ENCODE peak calls at places on chromosomes 6 and 20, in seven cellular contexts. One of them, this sample, is unnamed.

GRCh38 chr20:33518071-33518470 is 28.2 kb downstream of the CBFA2T2 start:
- DNase-seq in GM12865: no peak
- DNase-seq in cardiac muscle cell: no peak
- DNase-seq in brain microvascular endothelial cell: peak; percentile 72
- DNase-seq in cardiac fibroblast: peak; percentile 68
- DNase-seq in AG04450: no peak
- DNase-seq in astrocyte: peak; percentile 82
- DNase-seq in this sample: peak; percentile 17

GRCh38 chr6:151293621-151294020 is 53.9 kb downstream of the AKAP12 start:
- DNase-seq in GM12865: no peak
- DNase-seq in cardiac muscle cell: no peak
- DNase-seq in brain microvascular endothelial cell: no peak
- DNase-seq in cardiac fibroblast: no peak
- DNase-seq in AG04450: no peak
- DNase-seq in astrocyte: no peak
- DNase-seq in this sample: no peak

GRCh38 chr20:3406481-3407425 is 716 bp downstream of the DNAAF9 start:
- DNase-seq in GM12865: no peak
- DNase-seq in cardiac muscle cell: peak; percentile 34
- DNase-seq in brain microvascular endothelial cell: peak; percentile 37
- DNase-seq in cardiac fibroblast: peak; percentile 79
- DNase-seq in AG04450: no peak
- DNase-seq in astrocyte: no peak
- DNase-seq in this sample: no peak

GRCh38 chr6:107179004-107179403 is 63.7 kb upstream of the BEND3 start:
- DNase-seq in GM12865: peak; percentile 12
- DNase-seq in cardiac muscle cell: no peak
- DNase-seq in brain microvascular endothelial cell: peak; percentile 27
- DNase-seq in cardiac fibroblast: peak; percentile 45
- DNase-seq in AG04450: no peak
- DNase-seq in astrocyte: no peak
- DNase-seq in this sample: no peak

GRCh38 chr6:117613920-117614535 is 11.7 kb upstream of the GOPC start:
- DNase-seq in GM12865: no peak
- DNase-seq in cardiac muscle cell: no peak
- DNase-seq in brain microvascular endothelial cell: no peak
- DNase-seq in cardiac fibroblast: peak; percentile 9
- DNase-seq in AG04450: no peak
- DNase-seq in astrocyte: peak; percentile 50
- DNase-seq in this sample: peak; percentile 40

GRCh38 chr6:49563006-49563886 is 12.8 kb downstream of the C6orf141 start:
- DNase-seq in GM12865: no peak
- DNase-seq in cardiac muscle cell: no peak
- DNase-seq in brain microvascular endothelial cell: no peak
- DNase-seq in cardiac fibroblast: no peak
- DNase-seq in AG04450: no peak
- DNase-seq in astrocyte: no peak
- DNase-seq in this sample: no peak

GRCh38 chr20:13995841-13996240 is 525 bp downstream of the MACROD2 start:
- DNase-seq in GM12865: no peak
- DNase-seq in cardiac muscle cell: peak; percentile 57
- DNase-seq in brain microvascular endothelial cell: no peak
- DNase-seq in cardiac fibroblast: no peak
- DNase-seq in AG04450: no peak
- DNase-seq in astrocyte: no peak
- DNase-seq in this sample: no peak

GRCh38 chr20:23683281-23683680 is 5.6 kb downstream of the CST4 start:
- DNase-seq in GM12865: no peak
- DNase-seq in cardiac muscle cell: no peak
- DNase-seq in brain microvascular endothelial cell: no peak
- DNase-seq in cardiac fibroblast: peak; percentile 20
- DNase-seq in AG04450: no peak
- DNase-seq in astrocyte: no peak
- DNase-seq in this sample: no peak

GRCh38 chr6:129370268-129370916 is 339.6 kb downstream of the ARHGAP18 start:
- DNase-seq in GM12865: peak; percentile 34
- DNase-seq in cardiac muscle cell: peak; percentile 52
- DNase-seq in brain microvascular endothelial cell: peak; percentile 70
- DNase-seq in cardiac fibroblast: peak; percentile 75
- DNase-seq in AG04450: peak; percentile 18
- DNase-seq in astrocyte: peak; percentile 30
- DNase-seq in this sample: no peak

GRCh38 chr6:68777956-68778355 is 142.9 kb downstream of the ADGRB3 start:
- DNase-seq in GM12865: no peak
- DNase-seq in cardiac muscle cell: peak; percentile 12
- DNase-seq in brain microvascular endothelial cell: peak; percentile 68
- DNase-seq in cardiac fibroblast: peak; percentile 85
- DNase-seq in AG04450: no peak
- DNase-seq in astrocyte: peak; percentile 42
- DNase-seq in this sample: no peak

GRCh38 chr6:36028887-36029324 is 1.3 kb downstream of the MAPK14 start:
- DNase-seq in GM12865: peak; percentile 73
- DNase-seq in cardiac muscle cell: peak; percentile 81
- DNase-seq in brain microvascular endothelial cell: peak; percentile 69
- DNase-seq in cardiac fibroblast: peak; percentile 86
- DNase-seq in AG04450: no peak
- DNase-seq in astrocyte: peak; percentile 80
- DNase-seq in this sample: no peak

DNA sequence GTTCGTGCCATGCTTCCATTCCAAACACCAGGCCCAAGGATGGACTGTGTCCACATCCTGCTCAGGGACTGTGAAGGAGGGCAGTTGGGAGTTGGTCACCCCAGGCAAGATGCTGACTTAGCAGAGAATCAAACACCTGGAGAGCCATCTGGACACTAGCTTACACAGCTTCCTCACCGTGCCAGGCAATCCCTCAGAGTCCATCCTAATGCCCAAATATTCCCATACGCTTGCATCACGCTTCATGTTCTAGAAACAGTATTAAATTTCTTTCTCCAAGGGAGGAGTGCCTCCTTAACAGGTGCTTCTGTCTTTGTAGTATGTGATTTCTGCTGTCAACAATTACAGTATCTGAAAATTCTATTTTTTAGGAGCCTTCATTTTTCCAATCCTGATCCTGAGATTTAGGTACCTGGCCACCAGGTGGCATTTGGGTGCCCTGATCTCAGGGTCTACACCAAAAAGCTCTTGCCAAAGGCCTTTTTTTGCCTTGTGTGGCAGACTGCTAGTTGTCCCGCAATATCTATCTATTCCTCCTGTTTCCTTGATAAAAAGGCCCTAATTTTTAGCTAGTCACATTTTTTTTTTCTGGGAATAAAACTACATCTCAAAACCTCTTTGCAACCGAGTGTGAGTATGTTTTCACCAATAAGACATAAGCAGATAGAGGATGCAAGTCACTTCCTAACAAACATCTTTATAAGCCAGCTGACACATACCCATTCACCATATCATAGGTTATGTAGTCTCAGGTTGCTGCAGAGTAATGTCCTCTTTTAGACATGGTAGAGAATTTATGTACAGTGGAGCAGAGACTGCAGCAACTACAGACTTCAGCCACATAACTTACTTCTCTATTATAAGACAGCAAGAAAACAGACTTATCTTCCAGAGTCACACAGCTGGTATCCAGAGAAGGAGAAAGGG is 85.0 kb downstream of the PREP start:
- DNase-seq in GM12865: peak; percentile 17
- DNase-seq in cardiac muscle cell: no peak
- DNase-seq in brain microvascular endothelial cell: no peak
- DNase-seq in cardiac fibroblast: peak; percentile 10
- DNase-seq in AG04450: no peak
- DNase-seq in astrocyte: no peak
- DNase-seq in this sample: no peak
- TF ChIP-seq CTCF in GM12865: peak; percentile 24
- TF ChIP-seq CTCF in cardiac muscle cell: peak; percentile 23
- TF ChIP-seq CTCF in brain microvascular endothelial cell: peak; percentile 42
- TF ChIP-seq CTCF in cardiac fibroblast: peak; percentile 25
- TF ChIP-seq CTCF in AG04450: no peak
- TF ChIP-seq CTCF in astrocyte: peak; percentile 35
- TF ChIP-seq CTCF in this sample: peak; percentile 28

GRCh38 chr20:51540585-51540984 is 1.9 kb downstream of the NFATC2 start:
- DNase-seq in GM12865: no peak
- DNase-seq in cardiac muscle cell: no peak
- DNase-seq in brain microvascular endothelial cell: no peak
- DNase-seq in cardiac fibroblast: no peak
- DNase-seq in AG04450: no peak
- DNase-seq in astrocyte: no peak
- DNase-seq in this sample: no peak

GRCh38 chr20:51545515-51545914 is 3.0 kb upstream of the NFATC2 start:
- DNase-seq in GM12865: no peak
- DNase-seq in cardiac muscle cell: no peak
- DNase-seq in brain microvascular endothelial cell: no peak
- DNase-seq in cardiac fibroblast: no peak
- DNase-seq in AG04450: no peak
- DNase-seq in astrocyte: no peak
- DNase-seq in this sample: no peak

GRCh38 chr20:51541189-51542032 is 1.1 kb downstream of the NFATC2 start:
- DNase-seq in GM12865: peak; percentile 71
- DNase-seq in cardiac muscle cell: peak; percentile 95
- DNase-seq in brain microvascular endothelial cell: peak; percentile 49
- DNase-seq in cardiac fibroblast: no peak
- DNase-seq in AG04450: no peak
- DNase-seq in astrocyte: peak; percentile 49
- DNase-seq in this sample: no peak

GRCh38 chr20:51542033-51542893 is at the start of gene NFATC2:
- DNase-seq in GM12865: peak; percentile 69
- DNase-seq in cardiac muscle cell: peak; percentile 80
- DNase-seq in brain microvascular endothelial cell: no peak
- DNase-seq in cardiac fibroblast: no peak
- DNase-seq in AG04450: no peak
- DNase-seq in astrocyte: no peak
- DNase-seq in this sample: no peak

GRCh38 chr20:51542894-51543788 is 622 bp upstream of the NFATC2 start:
- DNase-seq in GM12865: no peak
- DNase-seq in cardiac muscle cell: no peak
- DNase-seq in brain microvascular endothelial cell: no peak
- DNase-seq in cardiac fibroblast: no peak
- DNase-seq in AG04450: no peak
- DNase-seq in astrocyte: no peak
- DNase-seq in this sample: no peak
- H3K4me3 ChIP-seq in GM12865: no peak overlapping the region
- H3K4me3 ChIP-seq in cardiac muscle cell: peak overlapping the region; percentile 86
- H3K4me3 ChIP-seq in brain microvascular endothelial cell: peak overlapping the region; percentile 41
- H3K4me3 ChIP-seq in cardiac fibroblast: no peak overlapping the region
- H3K4me3 ChIP-seq in AG04450: peak overlapping the region; percentile 34
- H3K4me3 ChIP-seq in astrocyte: peak overlapping the region; percentile 9
- H3K4me3 ChIP-seq in this sample: no peak overlapping the region

DNA sequence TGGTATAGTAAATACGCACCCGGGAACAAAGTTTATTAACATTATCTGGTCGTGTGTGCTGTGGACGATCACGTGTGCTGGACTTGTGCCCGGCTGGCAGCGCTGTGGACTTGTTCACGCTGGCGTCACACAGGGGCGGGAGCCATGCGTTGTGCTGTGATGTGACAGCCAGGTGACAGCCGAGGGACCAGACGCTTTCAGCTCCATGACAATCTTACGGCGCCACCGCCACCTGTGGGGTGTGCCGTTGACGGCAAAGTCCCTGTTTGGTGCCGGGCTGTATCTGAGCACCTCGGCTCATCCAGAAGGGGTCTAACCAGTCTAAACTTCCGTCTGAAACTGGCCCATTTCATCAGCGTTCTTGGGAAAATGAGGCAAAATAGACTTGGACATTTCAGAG is 25.2 kb downstream of the DLL1 start:
- DNase-seq in GM12865: no peak
- DNase-seq in cardiac muscle cell: no peak
- DNase-seq in brain microvascular endothelial cell: no peak
- DNase-seq in cardiac fibroblast: no peak
- DNase-seq in AG04450: no peak
- DNase-seq in astrocyte: no peak
- DNase-seq in this sample: no peak
- TF ChIP-seq CTCF in GM12865: no peak
- TF ChIP-seq CTCF in cardiac muscle cell: no peak
- TF ChIP-seq CTCF in brain microvascular endothelial cell: no peak
- TF ChIP-seq CTCF in cardiac fibroblast: no peak
- TF ChIP-seq CTCF in AG04450: no peak
- TF ChIP-seq CTCF in astrocyte: no peak
- TF ChIP-seq CTCF in this sample: no peak

GRCh38 chr6:108799791-108800190 is 48.4 kb upstream of the ARMC2 start:
- DNase-seq in GM12865: no peak
- DNase-seq in cardiac muscle cell: no peak
- DNase-seq in brain microvascular endothelial cell: no peak
- DNase-seq in cardiac fibroblast: no peak
- DNase-seq in AG04450: no peak
- DNase-seq in astrocyte: no peak
- DNase-seq in this sample: no peak

GRCh38 chr6:108798672-108799355 is 49.4 kb upstream of the ARMC2 start:
- DNase-seq in GM12865: no peak
- DNase-seq in cardiac muscle cell: peak; percentile 22
- DNase-seq in brain microvascular endothelial cell: no peak
- DNase-seq in cardiac fibroblast: no peak
- DNase-seq in AG04450: no peak
- DNase-seq in astrocyte: no peak
- DNase-seq in this sample: no peak

GRCh38 chr6:108801331-108801730 is 46.9 kb upstream of the ARMC2 start:
- DNase-seq in GM12865: no peak
- DNase-seq in cardiac muscle cell: no peak
- DNase-seq in brain microvascular endothelial cell: no peak
- DNase-seq in cardiac fibroblast: no peak
- DNase-seq in AG04450: no peak
- DNase-seq in astrocyte: no peak
- DNase-seq in this sample: no peak

GRCh38 chr6:108799356-108799720 is 48.9 kb upstream of the ARMC2 start:
- DNase-seq in GM12865: no peak
- DNase-seq in cardiac muscle cell: no peak
- DNase-seq in brain microvascular endothelial cell: no peak
- DNase-seq in cardiac fibroblast: no peak
- DNase-seq in AG04450: no peak
- DNase-seq in astrocyte: no peak
- DNase-seq in this sample: no peak

DNA sequence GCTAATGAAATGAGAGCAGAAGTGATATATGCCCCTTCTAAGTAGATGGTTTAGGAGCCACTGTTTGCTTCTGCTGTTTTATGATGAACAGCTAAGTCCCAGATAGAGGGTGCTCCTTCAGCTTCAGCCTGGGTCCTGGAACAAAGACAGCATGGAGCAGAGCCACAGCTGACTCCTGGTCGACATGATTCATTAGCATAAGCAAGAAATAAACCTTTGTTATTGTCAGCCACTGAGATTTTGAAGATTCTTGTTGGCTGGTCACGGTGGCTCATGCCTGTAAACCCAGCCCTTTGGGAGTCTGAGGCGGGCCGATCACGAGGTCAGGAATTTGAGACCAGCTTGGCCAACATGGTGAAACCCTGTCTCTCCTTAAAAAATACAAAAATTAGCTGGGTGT is 47.7 kb upstream of the ARMC2 start:
- DNase-seq in GM12865: no peak
- DNase-seq in cardiac muscle cell: no peak
- DNase-seq in brain microvascular endothelial cell: no peak
- DNase-seq in cardiac fibroblast: peak; percentile 26
- DNase-seq in AG04450: no peak
- DNase-seq in astrocyte: peak; percentile 20
- DNase-seq in this sample: no peak
- H3K4me3 ChIP-seq in GM12865: no peak overlapping the region
- H3K4me3 ChIP-seq in cardiac muscle cell: no peak overlapping the region
- H3K4me3 ChIP-seq in brain microvascular endothelial cell: no peak overlapping the region
- H3K4me3 ChIP-seq in cardiac fibroblast: no peak overlapping the region
- H3K4me3 ChIP-seq in AG04450: no peak overlapping the region
- H3K4me3 ChIP-seq in astrocyte: no peak overlapping the region
- H3K4me3 ChIP-seq in this sample: no peak overlapping the region

This sample was measured in BJ.